ENCODE peak calls at places on chromosome 17, in ten cellular contexts. R, O, E, U, J, C, Q, L, H and T are unnamed samples.

GRCh38 chr17:27873746-27874145 is 19.4 kb downstream of the LYRM9 start:
- DNase-seq in R (no peak), O (no peak), E (no peak), U (no peak), J (no peak), C (no peak), Q (no peak), L (no peak), H (no peak), T (no peak)

GRCh38 chr17:31869797-31870568 is 10.9 kb upstream of the COPRS start:
- DNase-seq in R (no peak), O (no peak), E (peak; percentile 4), U (no peak), J (no peak), C (no peak), Q (no peak), L (no peak), H (no peak), T (no peak)

GRCh38 chr17:15334266-15334665 is 7.1 kb downstream of the TEKT3 start:
- DNase-seq in R (no peak), O (no peak), E (no peak), U (no peak), J (no peak), C (no peak), Q (no peak), L (no peak), H (no peak), T (no peak)

GRCh38 chr17:68470959-68471358 is 13.7 kb upstream of the WIPI1 start:
- DNase-seq in R (no peak), O (no peak), E (no peak), U (no peak), J (no peak), C (no peak), Q (no peak), L (no peak), H (no peak), T (no peak)

GRCh38 chr17:48578616-48579560 is 738 bp upstream of the HOXB4 start:
- DNase-seq in R (no peak), O (no peak), E (no peak), U (no peak), J (no peak), C (no peak), Q (no peak), L (no peak), H (no peak), T (no peak)

GRCh38 chr17:39306509-39307212 is 80.9 kb upstream of the STAC2 start:
- DNase-seq in R (no peak), O (no peak), E (no peak), U (no peak), J (no peak), C (no peak), Q (no peak), L (no peak), H (no peak), T (no peak)

GRCh38 chr17:17711708-17712141 is 30.5 kb downstream of the RAI1 start:
- DNase-seq in R (no peak), O (no peak), E (no peak), U (no peak), J (no peak), C (no peak), Q (no peak), L (no peak), H (no peak), T (no peak)

GRCh38 chr17:77304746-77305473 is 164.1 kb downstream of the SEC14L1 start:
- DNase-seq in R (no peak), O (no peak), E (no peak), U (no peak), J (no peak), C (no peak), Q (no peak), L (no peak), H (no peak), T (no peak)

GRCh38 chr17:36578671-36579070 is 13.0 kb upstream of the DHRS11 start:
- DNase-seq in R (no peak), O (no peak), E (no peak), U (no peak), J (no peak), C (no peak), Q (no peak), L (no peak), H (no peak), T (no peak)

GRCh38 chr17:35684046-35684802 is 47.2 kb upstream of the RASL10B start:
- DNase-seq in R (no peak), O (no peak), E (no peak), U (no peak), J (no peak), C (no peak), Q (no peak), L (no peak), H (no peak), T (no peak)

GRCh38 chr17:69654981-69655581 is 240.6 kb downstream of the MAP2K6 start:
- DNase-seq in R (no peak), O (no peak), E (peak; percentile 80), U (no peak), J (no peak), C (no peak), Q (no peak), L (no peak), H (no peak), T (no peak)